ENCODE peak calls at places on chromosomes 3 and 15, in five cellular contexts. S is head of caudate nucleus; W is amygdala; G is stimulated activated CD8-positive, alpha-beta memory T cell treated with anti-CD3 and anti-CD28 coated beads, Interleukin-15, amount 100 ng/mL, for 4 hours; K is HFF-Myc. L is an unnamed sample.

GRCh38 chr3:113783463-113783862 is 36.6 kb downstream of the ATP6V1A start:
- DNase-seq in W (no peak), S (no peak), K (peak), G (no peak), L (peak)

GRCh38 chr15:19987389-19988048 is 554.1 kb downstream of the GOLGA6L6 start:
- DNase-seq in S (no peak), K (no peak), W (no peak), G (no peak), L (no peak)

GRCh38 chr3:63914312-63914711 is 2.1 kb upstream of the SCAANT1 start:
- DNase-seq in G (no peak), S (no peak), W (no peak), K (no peak), L (no peak)

GRCh38 chr3:109152326-109152725 is 15.8 kb downstream of the C3orf85 start:
- DNase-seq in W (no peak), S (no peak), K (no peak), G (no peak), L (no peak)

GRCh38 chr3:127954642-127955041 is 39.6 kb downstream of the KBTBD12 start:
- DNase-seq in K (no peak), G (no peak), S (no peak), W (peak), L (no peak)

GRCh38 chr15:74631935-74632560 is 16.4 kb downstream of the CLK3 start:
- DNase-seq in W (peak), K (no peak), G (no peak), S (peak), L (no peak)

GRCh38 chr3:99845999-99846398 is 28.3 kb downstream of the CMSS1 start:
- DNase-seq in K (no peak), G (no peak), S (no peak), W (no peak), L (no peak)

GRCh38 chr3:116314476-116314875 is 130.8 kb downstream of the LSAMP start:
- DNase-seq in W (no peak), K (no peak), S (no peak), G (no peak), L (no peak)

GRCh38 chr3:161600185-161600584 is 103.6 kb downstream of the OTOL1 start:
- DNase-seq in W (no peak), S (no peak), K (peak), G (no peak), L (no peak)

GRCh38 chr3:4982773-4983738 is 3.8 kb downstream of the BHLHE40 start:
- DNase-seq in S (no peak), W (no peak), K (no peak), G (no peak), L (no peak)

GRCh38 chr3:59248976-59249375 is 199.2 kb upstream of the CFAP20DC start:
- DNase-seq in G (no peak), W (peak), K (no peak), S (peak), L (no peak)

GRCh38 chr15:78061963-78062427 is 15.5 kb downstream of the TBC1D2B start:
- DNase-seq in W (no peak), G (no peak), K (no peak), S (no peak), L (no peak)

GRCh38 chr3:57281710-57282109 is 10.8 kb downstream of the ASB14 start:
- DNase-seq in G (no peak), S (no peak), K (no peak), W (no peak), L (no peak)

GRCh38 chr3:157127831-157128767 is 31.8 kb downstream of the CCNL1 start:
- DNase-seq in S (no peak), G (no peak), W (no peak), K (no peak), L (no peak)

GRCh38 chr3:12194669-12195161 is 36.0 kb upstream of the TIMP4 start:
- DNase-seq in S (no peak), K (no peak), W (no peak), G (no peak), L (no peak)

GRCh38 chr15:94322141-94322540 is 90.8 kb downstream of the MCTP2 start:
- DNase-seq in G (no peak), S (no peak), K (no peak), W (no peak), L (no peak)

GRCh38 chr3:11201246-11202024 is 47.1 kb downstream of the HRH1 start:
- DNase-seq in K (no peak), G (no peak), W (no peak), S (no peak), L (no peak)

GRCh38 chr15:64865126-64865997 is 23.6 kb downstream of the PLEKHO2 start:
- DNase-seq in K (no peak), W (no peak), S (no peak), G (no peak), L (no peak)

GRCh38 chr3:27315003-27315402 is 54.2 kb downstream of the NEK10 start:
- DNase-seq in K (no peak), W (no peak), S (no peak), G (no peak), L (no peak)

GRCh38 chr3:159650751-159651150 is 337.9 kb upstream of the IL12A start:
- DNase-seq in W (no peak), G (no peak), S (no peak), K (no peak), L (no peak)

GRCh38 chr3:126512916-126513650 is 4.5 kb downstream of the UROC1 start:
- DNase-seq in G (no peak), S (no peak), K (no peak), W (no peak), L (no peak)

GRCh38 chr3:194177156-194177555 is 41.2 kb downstream of the HES1 start:
- DNase-seq in W (no peak), G (no peak), S (no peak), K (no peak), L (no peak)

GRCh38 chr15:84828433-84828908 is 11.3 kb downstream of the ALPK3 start:
- DNase-seq in W (no peak), G (no peak), S (no peak), K (no peak), L (no peak)

GRCh38 chr3:138078901-138079344 is 36.5 kb downstream of the DZIP1L start:
- DNase-seq in W (no peak), S (no peak), K (peak), G (no peak), L (no peak)

GRCh38 chr15:72491768-72492167 is 17.6 kb downstream of the ARIH1 start:
- DNase-seq in G (no peak), W (no peak), S (no peak), K (no peak), L (no peak)

GRCh38 chr3:115100172-115100571 is 46.9 kb downstream of the ZBTB20 start:
- DNase-seq in W (peak), G (no peak), K (no peak), S (peak), L (peak)

GRCh38 chr3:143237036-143237688 is 117.6 kb downstream of the CHST2 start:
- DNase-seq in K (peak), W (no peak), G (no peak), S (no peak), L (no peak)

GRCh38 chr3:44114142-44114541 is 127.5 kb upstream of the TOPAZ1 start:
- DNase-seq in G (no peak), S (peak), K (no peak), W (peak), L (no peak)

GRCh38 chr15:84604804-84605203 is 4.0 kb downstream of the ZSCAN2 start:
- DNase-seq in W (no peak), K (no peak), G (peak), S (peak), L (no peak)

GRCh38 chr3:10485806-10486205 is 19.6 kb downstream of the ATP2B2 start:
- DNase-seq in K (no peak), W (no peak), G (no peak), S (no peak), L (no peak)

GRCh38 chr15:89428246-89428645 is 68.1 kb downstream of the RHCG start:
- DNase-seq in W (no peak), K (no peak), G (no peak), S (no peak), L (no peak)

GRCh38 chr3:187293514-187293870 is 2.0 kb upstream of the MASP1 start:
- DNase-seq in K (no peak), G (no peak), S (no peak), W (no peak), L (no peak)

GRCh38 chr3:117853923-117854322 is 1144.3 kb downstream of the TUSC7 start:
- DNase-seq in W (no peak), G (no peak), S (no peak), K (peak), L (no peak)

GRCh38 chr15:35139822-35140221 is 54.7 kb upstream of the NANOGP8 start:
- DNase-seq in G (no peak), S (no peak), W (no peak), K (no peak), L (no peak)

GRCh38 chr3:157920804-157921203 is 185.4 kb downstream of the SHOX2 start:
- DNase-seq in G (no peak), S (no peak), W (no peak), K (no peak), L (no peak)

L was measured in GF-D8.